ENCODE peak calls at places on chromosomes 2 and 18, in eight cellular contexts. Z is gastrocnemius medialis, A is adrenal gland, U is cardiac fibroblast, F is thoracic aorta, L is sigmoid colon, E is IMR-90, D is fibroblast of lung. Q is an unnamed sample.

GRCh38 chr2:158539176-158539895 is 82.6 kb downstream of the PKP4 start:
- DNase-seq in F (no peak), E (peak), Z (no peak), U (peak), L (no peak), A (no peak), D (peak), Q (peak)

GRCh38 chr2:154402138-154402714 is 296.3 kb upstream of the KCNJ3 start:
- DNase-seq in A (no peak), U (peak), Z (no peak), L (no peak), E (peak), D (peak), F (no peak), Q (peak)

GRCh38 chr2:120845281-120845680 is 109.6 kb downstream of the GLI2 start:
- DNase-seq in E (peak), Z (peak), D (peak), A (no peak), U (no peak), F (no peak), L (peak), Q (no peak)

GRCh38 chr2:207163053-207163814 is 2.5 kb downstream of the KLF7 start:
- DNase-seq in L (no peak), Z (no peak), F (peak), E (peak), U (peak), A (peak), D (peak), Q (peak)

GRCh38 chr2:1488851-1489250 is 75.6 kb downstream of the TPO start:
- DNase-seq in F (no peak), D (no peak), A (no peak), Z (no peak), L (peak), E (no peak), U (no peak), Q (no peak)

GRCh38 chr18:9102391-9103216 is at the start of gene NDUFV2:
- DNase-seq in Z (peak), E (peak), F (peak), L (peak), D (peak), U (peak), A (peak), Q (peak)

GRCh38 chr2:15661295-15661569 is 69.6 kb downstream of the DDX1 start:
- DNase-seq in L (no peak), E (no peak), D (no peak), Z (no peak), F (no peak), A (no peak), U (no peak), Q (no peak)

GRCh38 chr2:188765522-188765921 is 208.7 kb upstream of the COL3A1 start:
- DNase-seq in Z (no peak), D (peak), A (no peak), E (peak), U (peak), F (no peak), L (no peak), Q (peak)

GRCh38 chr2:174760845-174761473 is 3.3 kb downstream of the CHRNA1 start:
- DNase-seq in A (no peak), D (no peak), F (no peak), U (no peak), E (no peak), Z (peak), L (no peak), Q (no peak)

GRCh38 chr2:216073773-216074172 is 7.8 kb downstream of the PECR start:
- DNase-seq in F (no peak), E (no peak), L (no peak), D (no peak), A (no peak), Z (no peak), U (no peak), Q (no peak)

GRCh38 chr2:85741811-85742507 is 11.8 kb upstream of the ATOH8 start:
- DNase-seq in F (peak), L (peak), Z (peak), D (peak), E (peak), U (peak), A (peak), Q (peak)
- TF ChIP-seq CTCF in F (no peak), L (no peak), Z (no peak), D (no peak), E (no peak), U (no peak), A (no peak), Q (no peak)

DNA sequence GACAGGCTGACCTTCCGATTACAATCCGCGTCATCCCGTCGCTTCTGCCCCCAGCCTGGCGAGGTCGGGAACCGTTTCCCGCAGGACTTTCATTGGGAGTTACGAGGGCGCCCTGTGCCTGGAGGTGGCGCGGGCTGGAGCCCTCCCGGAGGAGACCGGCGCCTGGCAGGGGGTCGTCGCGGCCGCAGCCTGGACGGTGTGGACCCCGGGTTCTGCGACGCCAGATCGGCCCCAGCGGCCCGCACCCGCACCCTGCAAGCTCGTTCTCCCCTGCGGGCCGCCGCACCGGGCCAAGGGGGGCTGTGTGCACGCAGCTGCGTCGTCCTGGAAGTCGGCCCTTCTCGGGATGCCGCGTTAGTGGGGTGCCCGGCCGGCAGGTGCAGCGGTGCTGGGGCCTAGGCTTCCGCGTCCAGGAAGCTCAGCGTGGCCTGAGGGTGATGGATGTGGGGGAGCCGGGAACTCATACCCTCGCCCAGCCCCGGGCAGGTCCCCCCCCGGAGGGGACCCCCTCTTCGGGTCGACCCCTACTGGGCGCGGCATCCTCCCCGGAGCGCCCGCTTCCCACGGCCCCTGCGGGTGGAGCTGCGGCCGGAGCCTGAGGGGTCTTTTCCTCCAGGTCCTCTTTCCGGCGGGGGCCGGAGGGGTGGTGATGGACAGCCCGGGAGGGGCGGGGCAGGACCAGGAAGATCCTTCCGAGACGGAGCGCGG is 64.0 kb downstream of the LRRFIP1 start:
- DNase-seq in Z (no peak), D (no peak), A (no peak), E (no peak), F (no peak), U (no peak), L (no peak), Q (no peak)
- H3K4me3 ChIP-seq in Z (peak), D (peak), A (peak), E (peak), F (peak), U (peak), L (peak), Q (peak)

GRCh38 chr2:134988994-134989605 is 58.1 kb downstream of the MAP3K19 start:
- DNase-seq in L (no peak), A (no peak), U (peak), Z (no peak), F (no peak), D (peak), E (peak), Q (peak)
- TF ChIP-seq CTCF in L (no peak), A (peak), U (peak), Z (no peak), F (peak), D (peak), E (peak), Q (peak)

GRCh38 chr18:25289040-25289631 is 62.8 kb downstream of the ZNF521 start:
- DNase-seq in L (no peak), U (peak), E (peak), F (no peak), Z (no peak), D (peak), A (no peak), Q (peak)
- H3K4me3 ChIP-seq in L (no peak), U (peak), E (no peak), F (no peak), Z (no peak), D (no peak), A (no peak), Q (peak)

GRCh38 chr2:201470821-201471731 is 19.5 kb downstream of the STRADB start:
- DNase-seq in L (no peak), D (peak), U (peak), E (peak), Z (no peak), F (no peak), A (peak), Q (peak)
- TF ChIP-seq CTCF in L (no peak), D (no peak), U (no peak), E (no peak), Z (no peak), F (no peak), A (peak), Q (no peak)

GRCh38 chr2:77521931-77522470 is at the start of gene LRRTM4:
- DNase-seq in Z (peak), F (no peak), A (no peak), D (peak), E (no peak), L (no peak), U (no peak), Q (peak)

GRCh38 chr2:77521482-77521881 is 694 bp downstream of the LRRTM4 start:
- DNase-seq in E (no peak), A (no peak), L (no peak), U (no peak), F (no peak), Z (no peak), D (no peak), Q (no peak)

GRCh38 chr2:77520981-77521380 is 1.2 kb downstream of the LRRTM4 start:
- DNase-seq in U (no peak), A (no peak), D (peak), F (no peak), E (no peak), Z (no peak), L (no peak), Q (peak)

GRCh38 chr2:77519888-77520506 is 2.2 kb downstream of the LRRTM4 start:
- DNase-seq in E (no peak), F (no peak), L (no peak), Z (no peak), A (no peak), U (no peak), D (no peak), Q (no peak)

DNA sequence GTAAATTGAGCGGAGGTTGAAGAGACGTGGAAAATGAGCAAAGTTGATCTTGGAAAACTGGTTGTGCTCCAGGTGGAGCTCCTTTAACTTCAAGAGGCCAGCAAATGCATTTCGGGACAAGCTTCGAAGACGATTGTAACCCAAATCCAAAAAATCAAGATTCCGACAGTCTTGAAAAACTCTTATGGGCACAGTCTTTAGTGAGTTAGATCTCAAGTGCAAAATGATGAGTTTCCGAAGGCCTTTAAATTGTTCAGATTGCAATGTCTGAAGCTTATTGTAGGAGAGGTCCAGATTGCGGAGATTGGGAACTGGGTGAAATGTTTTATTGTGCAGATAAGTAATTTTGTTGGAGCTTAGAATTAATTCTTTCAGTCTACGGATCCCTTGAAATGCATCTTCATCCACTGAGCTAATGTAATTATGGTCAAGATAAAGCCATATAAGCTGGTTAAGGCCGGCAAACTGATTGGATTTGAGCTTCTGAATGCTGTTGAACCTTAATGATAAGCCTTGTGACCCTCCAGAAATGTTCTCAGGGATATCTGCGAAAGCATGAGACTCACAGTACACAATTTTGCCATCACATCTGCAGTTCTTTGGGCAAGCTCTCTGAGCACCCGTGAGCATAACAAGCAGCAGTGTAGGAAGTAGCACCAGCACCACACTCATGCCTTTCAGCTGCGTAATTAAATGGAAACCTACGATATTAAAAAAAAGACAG is 2.9 kb downstream of the LRRTM4 start:
- DNase-seq in Z (no peak), F (no peak), D (no peak), U (no peak), L (no peak), A (no peak), E (no peak), Q (no peak)
- H3K4me3 ChIP-seq in Z (peak), F (no peak), D (no peak), U (no peak), L (no peak), A (no peak), E (no peak), Q (no peak)